ENCODE peak calls at places on chromosomes 7 and 10, in ten cellular contexts. F is NCI-H774; C is LNCaP clone FGC; L is frontal cortex; K is mucosa of gallbladder; M is SJSA1; D is OCI-LY7; B is H54; Z is stimulated activated CD8-positive, alpha-beta memory T cell treated with anti-CD3 and anti-CD28 coated beads, Interleukin-4, amount 100 ng/mL, for 48 hours; Y is Calu3. G is an unnamed sample.

GRCh38 chr10:89745903-89746302 is 44.5 kb downstream of the KIF20B start:
- DNase-seq in F (no peak), C (no peak), L (no peak), K (no peak), M (no peak), D (no peak), B (no peak), Z (no peak), Y (no peak), G (no peak)

GRCh38 chr7:43872401-43873165 is 3.3 kb upstream of the MRPS24 start:
- DNase-seq in F (no peak), C (no peak), L (no peak), K (no peak), M (peak), D (no peak), B (peak), Z (no peak), Y (no peak), G (no peak)

GRCh38 chr7:101287032-101287431 is 34.6 kb downstream of the IFT22 start:
- DNase-seq in F (no peak), C (no peak), L (no peak), K (no peak), M (no peak), D (no peak), B (no peak), Z (no peak), Y (no peak), G (no peak)

GRCh38 chr7:25829663-25830062 is 322.3 kb upstream of the NFE2L3 start:
- DNase-seq in F (no peak), C (no peak), L (no peak), K (no peak), M (no peak), D (no peak), B (no peak), Z (no peak), Y (no peak), G (no peak)

GRCh38 chr10:33270971-33271370 is 63.5 kb downstream of the NRP1 start:
- DNase-seq in F (no peak), C (no peak), L (peak), K (no peak), M (no peak), D (no peak), B (no peak), Z (no peak), Y (no peak), G (no peak)

GRCh38 chr7:922334-923107 is 32.0 kb downstream of the ADAP1 start:
- DNase-seq in F (no peak), C (no peak), L (no peak), K (no peak), M (no peak), D (no peak), B (no peak), Z (peak), Y (no peak), G (no peak)

GRCh38 chr7:105906690-105907089 is 30.3 kb upstream of the ATXN7L1 start:
- DNase-seq in F (no peak), C (peak), L (no peak), K (no peak), M (no peak), D (no peak), B (no peak), Z (no peak), Y (no peak), G (no peak)

GRCh38 chr7:21999896-22000295 is 54.2 kb upstream of the CDCA7L start:
- DNase-seq in F (no peak), C (no peak), L (no peak), K (no peak), M (no peak), D (no peak), B (peak), Z (no peak), Y (no peak), G (no peak)

GRCh38 chr10:100143756-100144155 is 42.1 kb downstream of the ERLIN1 start:
- DNase-seq in F (no peak), C (no peak), L (no peak), K (no peak), M (no peak), D (no peak), B (no peak), Z (no peak), Y (no peak), G (no peak)

GRCh38 chr10:28853195-28853594 is 175.9 kb downstream of the BAMBI start:
- DNase-seq in F (no peak), C (no peak), L (no peak), K (peak), M (peak), D (no peak), B (no peak), Z (no peak), Y (peak), G (no peak)

GRCh38 chr7:30896041-30896440 is 15.6 kb upstream of the AQP1 start:
- DNase-seq in F (no peak), C (no peak), L (no peak), K (no peak), M (no peak), D (no peak), B (no peak), Z (no peak), Y (peak), G (no peak)

GRCh38 chr10:127243490-127244272 is 47.3 kb upstream of the INSYN2A start:
- DNase-seq in F (peak), C (peak), L (no peak), K (peak), M (peak), D (peak), B (peak), Z (peak), Y (peak), G (peak)

GRCh38 chr10:77452952-77453564 is 184.6 kb downstream of the KCNMA1 start:
- DNase-seq in F (no peak), C (peak), L (no peak), K (no peak), M (no peak), D (no peak), B (no peak), Z (no peak), Y (no peak), G (no peak)

GRCh38 chr10:76009531-76009930 is 578.1 kb downstream of the LRMDA start:
- DNase-seq in F (no peak), C (no peak), L (no peak), K (no peak), M (no peak), D (no peak), B (no peak), Z (no peak), Y (no peak), G (no peak)

GRCh38 chr10:6108631-6109443 is 20.0 kb downstream of the RBM17 start:
- DNase-seq in F (peak), C (no peak), L (no peak), K (no peak), M (peak), D (peak), B (no peak), Z (no peak), Y (peak), G (peak)

GRCh38 chr10:119273413-119273812 is 66.0 kb downstream of the GRK5 start:
- DNase-seq in F (no peak), C (no peak), L (no peak), K (no peak), M (no peak), D (no peak), B (no peak), Z (no peak), Y (no peak), G (no peak)

GRCh38 chr10:70660722-70661121 is 11.6 kb upstream of the ADAMTS14 start:
- DNase-seq in F (no peak), C (no peak), L (no peak), K (no peak), M (no peak), D (no peak), B (no peak), Z (no peak), Y (no peak), G (no peak)

GRCh38 chr10:101653536-101653935 is 41.4 kb downstream of the FBXW4 start:
- DNase-seq in F (no peak), C (no peak), L (no peak), K (no peak), M (no peak), D (no peak), B (no peak), Z (no peak), Y (no peak), G (no peak)

GRCh38 chr7:34756025-34756437 is 98.0 kb downstream of the NPSR1 start:
- DNase-seq in F (peak), C (no peak), L (no peak), K (no peak), M (no peak), D (no peak), B (no peak), Z (no peak), Y (peak), G (peak)

GRCh38 chr10:7370511-7370910 is 40.3 kb downstream of the SFMBT2 start:
- DNase-seq in F (no peak), C (no peak), L (no peak), K (no peak), M (no peak), D (no peak), B (no peak), Z (no peak), Y (no peak), G (no peak)

GRCh38 chr7:150990416-150991186 is at the start of gene NOS3:
- DNase-seq in F (no peak), C (no peak), L (no peak), K (no peak), M (no peak), D (no peak), B (no peak), Z (no peak), Y (peak), G (no peak)

GRCh38 chr7:43735403-43735801 is 6.1 kb upstream of the COA1 start:
- DNase-seq in F (no peak), C (no peak), L (no peak), K (no peak), M (no peak), D (no peak), B (no peak), Z (no peak), Y (no peak), G (no peak)

GRCh38 chr10:60139798-60140566 is 233.6 kb upstream of the CCDC6 start:
- DNase-seq in F (no peak), C (no peak), L (no peak), K (no peak), M (peak), D (no peak), B (no peak), Z (no peak), Y (peak), G (peak)

GRCh38 chr10:118944959-118945622 is 84.4 kb upstream of the NANOS1 start:
- DNase-seq in F (no peak), C (no peak), L (no peak), K (no peak), M (no peak), D (no peak), B (no peak), Z (no peak), Y (no peak), G (no peak)

GRCh38 chr10:114674321-114674720 is 16.2 kb upstream of the ABLIM1 start:
- DNase-seq in F (no peak), C (no peak), L (no peak), K (no peak), M (no peak), D (no peak), B (no peak), Z (no peak), Y (no peak), G (no peak)

GRCh38 chr10:28403090-28403489 is 100.2 kb upstream of the MPP7 start:
- DNase-seq in F (no peak), C (no peak), L (no peak), K (no peak), M (no peak), D (no peak), B (no peak), Z (no peak), Y (no peak), G (no peak)

GRCh38 chr10:43299579-43299978 is 32.7 kb upstream of the RASGEF1A start:
- DNase-seq in F (no peak), C (no peak), L (no peak), K (no peak), M (no peak), D (no peak), B (no peak), Z (peak), Y (no peak), G (no peak)

GRCh38 chr7:80896856-80897598 is 21.8 kb downstream of the SEMA3C start:
- DNase-seq in F (no peak), C (no peak), L (no peak), K (no peak), M (peak), D (no peak), B (no peak), Z (no peak), Y (no peak), G (no peak)

GRCh38 chr10:96053985-96054384 is 10.6 kb downstream of the CCNJ start:
- DNase-seq in F (no peak), C (no peak), L (no peak), K (no peak), M (no peak), D (no peak), B (no peak), Z (no peak), Y (no peak), G (no peak)

GRCh38 chr7:25722856-25723255 is 429.1 kb upstream of the NFE2L3 start:
- DNase-seq in F (no peak), C (no peak), L (no peak), K (no peak), M (no peak), D (no peak), B (no peak), Z (no peak), Y (no peak), G (no peak)

GRCh38 chr10:43904301-43904700 is 255.6 kb upstream of the ZNF32 start:
- DNase-seq in F (no peak), C (no peak), L (no peak), K (no peak), M (no peak), D (no peak), B (no peak), Z (no peak), Y (no peak), G (no peak)

GRCh38 chr10:116732546-116732945 is 9.8 kb downstream of the HSPA12A start:
- DNase-seq in F (no peak), C (no peak), L (no peak), K (no peak), M (no peak), D (no peak), B (no peak), Z (no peak), Y (no peak), G (peak)

GRCh38 chr10:85665661-85666060 is 700.9 kb downstream of the GRID1 start:
- DNase-seq in F (no peak), C (no peak), L (no peak), K (no peak), M (no peak), D (no peak), B (no peak), Z (no peak), Y (no peak), G (no peak)

GRCh38 chr7:11434371-11434770 is 397.6 kb downstream of the THSD7A start:
- DNase-seq in F (no peak), C (no peak), L (no peak), K (no peak), M (no peak), D (no peak), B (no peak), Z (no peak), Y (no peak), G (no peak)

GRCh38 chr10:102682441-102682840 is 31.8 kb downstream of the ARL3 start:
- DNase-seq in F (no peak), C (no peak), L (no peak), K (no peak), M (no peak), D (no peak), B (no peak), Z (no peak), Y (no peak), G (no peak)

G was measured in ACHN.